ENCODE peak calls at places on chromosome 5, in five cellular contexts. W is GM13977, E is GM18507, Z is AML-193, Q is D341Med. O is an unnamed sample.

GRCh38 chr5:43432486-43433365 is 20.5 kb upstream of the CCL28 start:
- DNase-seq in W (no peak), E (no peak), Z (peak), Q (peak), O (peak)

GRCh38 chr5:180130876-180131740 is 59.5 kb upstream of the RNF130 start:
- DNase-seq in W (no peak), E (no peak), Z (no peak), Q (no peak), O (no peak)

GRCh38 chr5:78699565-78700143 is 51.1 kb upstream of the LHFPL2 start:
- DNase-seq in W (no peak), E (no peak), Z (peak), Q (no peak), O (peak)

GRCh38 chr5:13913962-13914361 is 30.5 kb downstream of the DNAH5 start:
- DNase-seq in W (no peak), E (no peak), Z (no peak), Q (no peak), O (no peak)

GRCh38 chr5:121366515-121366914 is 485.2 kb upstream of the FTMT start:
- DNase-seq in W (no peak), E (no peak), Z (no peak), Q (no peak), O (no peak)

GRCh38 chr5:132866342-132867045 is at the start of the genes GDF9 and UQCRQ:
- DNase-seq in W (peak), E (peak), Z (peak), Q (peak), O (peak)

GRCh38 chr5:59893061-59893435 is 478 bp downstream of the PDE4D start:
- DNase-seq in W (no peak), E (no peak), Z (no peak), Q (no peak), O (no peak)

GRCh38 chr5:78569441-78569840 is 79.1 kb downstream of the LHFPL2 start:
- DNase-seq in W (no peak), E (no peak), Z (no peak), Q (no peak), O (peak)

O was measured in MV-4-11.